ENCODE peak calls at places on chromosomes 16 and 17, in six cellular contexts. A, G, C, Y, T and P are unnamed samples.

GRCh38 chr17:57988301-57989010 is 402 bp upstream of the VEZF1 start:
- DNase-seq in G (no peak), Y (peak), A (peak), T (no peak), C (peak), P (peak)

GRCh38 chr16:31880322-31880979 is 6.8 kb downstream of the ZNF267 start:
- DNase-seq in T (no peak), Y (peak), C (peak), A (no peak), G (no peak), P (no peak)

GRCh38 chr17:12691173-12691572 is 25.5 kb downstream of the MYOCD start:
- DNase-seq in C (no peak), A (no peak), G (no peak), Y (no peak), T (no peak), P (no peak)

GRCh38 chr17:6374271-6374691 is 60.6 kb downstream of the AIPL1 start:
- DNase-seq in T (peak), A (no peak), G (no peak), C (no peak), Y (no peak), P (no peak)

GRCh38 chr16:51041546-51041945 is 109.5 kb downstream of the SALL1 start:
- DNase-seq in A (no peak), Y (no peak), T (no peak), C (no peak), G (no peak), P (no peak)

GRCh38 chr17:40541060-40541872 is 24.0 kb downstream of the CCR7 start:
- DNase-seq in C (no peak), G (no peak), T (no peak), Y (peak), A (no peak), P (peak)

GRCh38 chr16:72493681-72494415 is 321.9 kb upstream of the PMFBP1 start:
- DNase-seq in G (no peak), A (no peak), C (no peak), Y (no peak), T (peak), P (no peak)

GRCh38 chr16:53773150-53773846 is 69.3 kb downstream of the FTO start:
- DNase-seq in G (no peak), T (peak), C (peak), Y (no peak), A (peak), P (no peak)

GRCh38 chr17:19418312-19418992 is 7.4 kb downstream of the RNF112 start:
- DNase-seq in C (no peak), Y (no peak), G (no peak), T (no peak), A (no peak), P (no peak)

GRCh38 chr16:82063456-82064082 is 28.5 kb downstream of the HSD17B2 start:
- DNase-seq in A (no peak), G (no peak), C (no peak), T (no peak), Y (no peak), P (no peak)

GRCh38 chr16:11399261-11399831 is 54.1 kb downstream of the RMI2 start:
- DNase-seq in Y (no peak), A (no peak), C (no peak), G (no peak), T (no peak), P (no peak)

GRCh38 chr16:21117567-21117966 is 33.1 kb downstream of the DNAH3 start:
- DNase-seq in Y (no peak), C (no peak), A (no peak), G (no peak), T (no peak), P (no peak)

GRCh38 chr17:79036181-79036580 is 12.2 kb downstream of the C1QTNF1 start:
- DNase-seq in T (no peak), Y (no peak), A (no peak), C (no peak), G (no peak), P (no peak)

GRCh38 chr16:70438325-70438982 is 446 bp downstream of the ST3GAL2 start:
- DNase-seq in T (no peak), C (peak), A (no peak), Y (no peak), G (no peak), P (no peak)

GRCh38 chr16:83312846-83313245 is 494.9 kb upstream of the HSBP1 start:
- DNase-seq in T (no peak), G (no peak), A (no peak), C (no peak), Y (no peak), P (no peak)

GRCh38 chr17:68346448-68346847 is 55.2 kb downstream of the ARSG start:
- DNase-seq in Y (peak), C (no peak), G (peak), A (no peak), T (no peak), P (peak)

GRCh38 chr17:29379084-29379811 is 10.9 kb upstream of the TAOK1 start:
- DNase-seq in G (no peak), A (no peak), T (no peak), Y (no peak), C (no peak), P (no peak)

GRCh38 chr17:39485555-39485954 is 24.3 kb downstream of the CDK12 start:
- DNase-seq in A (no peak), T (peak), Y (no peak), C (peak), G (no peak), P (no peak)

GRCh38 chr17:35002876-35003551 is 22.7 kb downstream of the LIG3 start:
- DNase-seq in C (no peak), T (no peak), Y (no peak), G (no peak), A (no peak), P (no peak)

GRCh38 chr16:27436065-27436464 is 34.1 kb downstream of the IL21R start:
- DNase-seq in T (no peak), Y (no peak), C (no peak), A (no peak), G (no peak), P (peak)